ENCODE peak calls at places on chromosomes 7 and 10, in four cellular contexts. I is SK-N-SH, F is GM12878, T is HepG2. H is an unnamed sample.

GRCh38 chr10:43110318-43111071 is 27.8 kb upstream of the CSGALNACT2 start:
- DNase-seq in I (no peak), F (no peak), T (peak; percentile 9), H (no peak)

GRCh38 chr7:28597284-28597683 is 185.0 kb downstream of the CREB5 start:
- DNase-seq in I (no peak), F (no peak), T (no peak), H (no peak)

GRCh38 chr7:130941322-130942210 is 207.6 kb upstream of the KLF14 start:
- DNase-seq in I (no peak), F (no peak), T (peak; percentile 75), H (peak; percentile 80)

GRCh38 chr7:111788426-111788825 is 226.1 kb upstream of the IMMP2L start:
- DNase-seq in I (no peak), F (no peak), T (no peak), H (no peak)

GRCh38 chr7:29035044-29035740 is 77.1 kb upstream of the TRIL start:
- DNase-seq in I (no peak), F (no peak), T (peak; percentile 80), H (peak; percentile 28)

GRCh38 chr7:111741811-111742240 is 179.5 kb upstream of the IMMP2L start:
- DNase-seq in I (peak; percentile 79), F (peak; percentile 31), T (peak; percentile 61), H (peak; percentile 82)

GRCh38 chr10:113385021-113385975 is 167.6 kb upstream of the HABP2 start:
- DNase-seq in I (peak; percentile 74), F (no peak), T (peak; percentile 71), H (peak; percentile 79)

GRCh38 chr7:44378744-44379143 is 53.4 kb upstream of the CAMK2B start:
- DNase-seq in I (no peak), F (no peak), T (peak; percentile 75), H (peak; percentile 24)

GRCh38 chr7:66359656-66360211 is 154.6 kb downstream of the TPST1 start:
- DNase-seq in I (peak; percentile 26), F (no peak), T (no peak), H (no peak)

GRCh38 chr7:18040196-18040595 is 12.6 kb upstream of the PRPS1L1 start:
- DNase-seq in I (no peak), F (no peak), T (no peak), H (no peak)

GRCh38 chr7:45606050-45606449 is 31.9 kb downstream of the ADCY1 start:
- DNase-seq in I (no peak), F (no peak), T (no peak), H (no peak)
- TF ChIP-seq PBX3 in I (no peak), F (no peak), T (no peak), H (no peak)

GRCh38 chr7:6228363-6228762 is 44.1 kb downstream of the CYTH3 start:
- DNase-seq in I (peak; percentile 50), F (no peak), T (no peak), H (no peak)
- TF ChIP-seq PBX3 in I (no peak), F (no peak), T (no peak), H (no peak)

DNA sequence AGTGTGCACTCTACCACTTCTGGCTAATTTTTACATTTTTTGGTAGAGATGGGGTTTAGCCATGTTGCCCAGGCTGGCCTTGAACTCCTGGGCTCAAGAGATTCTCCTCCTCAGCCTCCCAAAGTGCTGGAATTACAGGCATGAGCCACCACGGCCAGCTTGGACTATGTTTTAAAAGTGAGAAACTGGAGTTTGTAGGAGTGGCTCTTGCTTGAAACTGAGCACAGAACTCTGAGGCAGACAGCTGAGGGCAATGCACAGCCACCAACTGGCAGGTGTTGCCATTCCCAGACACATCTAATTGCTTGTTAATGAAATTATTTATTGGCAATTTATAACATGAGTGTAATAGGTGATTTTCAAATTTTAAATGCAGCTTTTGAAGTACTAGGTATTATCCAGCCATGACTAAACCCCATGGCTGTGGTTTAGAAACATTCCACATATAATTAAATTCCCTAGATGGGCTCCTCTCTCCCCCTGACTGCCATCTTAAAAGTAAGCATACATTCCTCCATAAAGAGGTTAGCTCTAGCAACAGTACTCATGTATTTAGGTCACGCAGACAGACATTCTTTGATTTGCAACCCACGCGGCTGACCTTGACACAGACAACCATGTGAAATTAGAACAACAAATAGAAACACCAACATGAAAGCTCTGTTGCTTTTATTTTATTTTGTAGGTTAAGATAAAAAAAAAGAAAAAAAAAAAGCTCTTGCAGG is 19.8 kb downstream of the PANK1 start:
- DNase-seq in I (no peak), F (no peak), T (no peak), H (no peak)
- TF ChIP-seq PBX3 in I (no peak), F (no peak), T (no peak), H (no peak)

GRCh38 chr10:121425623-121426022 is 172.6 kb downstream of the FGFR2 start:
- DNase-seq in I (no peak), F (no peak), T (no peak), H (no peak)

GRCh38 chr10:121426307-121426706 is 171.9 kb downstream of the FGFR2 start:
- DNase-seq in I (no peak), F (no peak), T (no peak), H (peak; percentile 33)

DNA sequence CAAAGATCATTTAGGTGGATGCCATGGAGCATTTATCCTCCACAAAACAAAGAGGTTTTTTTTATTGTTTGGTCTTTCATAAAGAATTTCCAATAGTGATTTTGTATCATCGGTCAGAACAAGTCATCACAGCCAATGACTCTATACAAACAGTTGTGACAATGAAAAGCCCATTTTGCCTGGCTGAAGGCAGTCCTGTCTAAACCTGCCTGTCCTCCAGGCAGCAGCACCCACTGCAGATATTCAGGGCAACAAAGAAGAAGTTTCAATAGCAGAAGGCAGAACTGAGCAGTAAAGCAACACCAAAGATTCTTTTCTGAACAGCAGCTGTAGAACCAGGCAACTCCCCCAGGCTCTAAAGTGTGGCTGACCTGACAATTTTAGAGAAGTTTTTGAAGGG is 169.4 kb downstream of the FGFR2 start:
- DNase-seq in I (no peak), F (no peak), T (no peak), H (no peak)
- TF ChIP-seq PBX3 in I (no peak), F (no peak), T (no peak), H (no peak)

DNA sequence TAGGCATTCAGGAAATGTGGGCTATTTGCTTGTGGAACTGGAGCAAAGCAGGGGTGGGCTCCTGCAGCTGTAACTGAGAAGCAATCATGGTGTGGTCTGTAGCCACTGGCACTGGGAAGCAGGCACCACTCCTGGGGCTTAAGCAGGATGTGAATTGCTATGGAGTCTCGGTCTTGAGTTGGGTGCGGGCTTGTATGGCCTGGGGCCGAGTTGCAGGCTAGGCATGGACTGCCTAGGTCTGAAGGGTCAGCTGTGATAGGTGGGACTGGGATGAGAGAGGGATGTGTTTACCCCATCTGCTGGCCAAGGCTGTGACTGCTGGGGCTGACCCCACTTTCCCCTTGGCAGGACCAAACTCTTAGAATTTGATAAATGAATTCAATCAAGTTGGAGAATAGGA is 43.0 kb downstream of the ADCY1 start:
- DNase-seq in I (no peak), F (no peak), T (no peak), H (no peak)
- TF ChIP-seq PBX3 in I (no peak), F (no peak), T (no peak), H (no peak)

GRCh38 chr10:987635-987905 is 664 bp upstream of the GTPBP4 start:
- DNase-seq in I (no peak), F (no peak), T (no peak), H (no peak)
- TF ChIP-seq PBX3 in I (no peak), F (no peak), T (no peak), H (no peak)

H was measured in A549.